ENCODE peak calls at places on chromosomes 11 and 22, in six cellular contexts. B, F, J, H, W and Y are unnamed samples.

GRCh38 chr11:32434387-32435151 is 770 bp downstream of the WT1 start:
- DNase-seq in B (no peak), F (no peak), H (no peak), J (no peak), W (no peak), Y (no peak)

GRCh38 chr11:35047179-35047578 is 91.8 kb upstream of the CD44 start:
- DNase-seq in J (no peak), F (no peak), H (no peak), B (no peak), W (peak), Y (no peak)

GRCh38 chr11:121687961-121688566 is 235.3 kb upstream of the SORL1-AS1 start:
- DNase-seq in W (no peak), F (no peak), J (peak), B (no peak), H (peak), Y (peak)

GRCh38 chr11:45806072-45806933 is 1.4 kb downstream of the SLC35C1 start:
- DNase-seq in F (no peak), B (no peak), J (no peak), W (no peak), H (no peak), Y (no peak)

GRCh38 chr11:118010738-118011461 is 24.7 kb downstream of the IL10RA start:
- DNase-seq in W (peak), H (no peak), F (no peak), J (no peak), B (peak), Y (no peak)

GRCh38 chr22:43829448-43829821 is 17.3 kb upstream of the EFCAB6 start:
- DNase-seq in F (no peak), J (no peak), H (peak), W (no peak), B (no peak), Y (no peak)

GRCh38 chr11:46381836-46382643 is 571 bp downstream of the MDK start:
- DNase-seq in B (no peak), F (no peak), J (no peak), H (no peak), W (no peak), Y (no peak)

GRCh38 chr11:8788616-8789015 is 106.0 kb downstream of the RPL27A start:
- DNase-seq in J (no peak), H (no peak), B (no peak), W (no peak), F (no peak), Y (no peak)

GRCh38 chr11:63023415-63023814 is 7.8 kb upstream of the SLC22A8 start:
- DNase-seq in J (no peak), W (no peak), B (no peak), F (no peak), H (no peak), Y (no peak)

GRCh38 chr22:47408409-47408808 is 646.0 kb downstream of the TBC1D22A start:
- DNase-seq in B (no peak), H (no peak), J (no peak), F (no peak), W (no peak), Y (no peak)

GRCh38 chr11:73236205-73236765 is 18.2 kb downstream of the P2RY2 start:
- DNase-seq in B (no peak), H (no peak), J (no peak), W (no peak), F (no peak), Y (no peak)

GRCh38 chr11:117834838-117835443 is 10.4 kb upstream of the FXYD2 start:
- DNase-seq in W (no peak), J (no peak), H (no peak), F (no peak), B (no peak), Y (no peak)

GRCh38 chr11:45669146-45669545 is 3.7 kb upstream of the CHST1 start:
- DNase-seq in B (no peak), H (peak), J (no peak), F (no peak), W (no peak), Y (no peak)

GRCh38 chr11:64803846-64804345 is 882 bp upstream of the MAP4K2 start:
- DNase-seq in H (no peak), J (no peak), F (no peak), B (no peak), W (no peak), Y (no peak)

GRCh38 chr11:64262271-64263002 is 11.1 kb downstream of the PLCB3 start:
- DNase-seq in B (no peak), H (no peak), J (no peak), W (no peak), F (no peak), Y (no peak)

GRCh38 chr22:27844656-27845602 is 43.4 kb upstream of the MN1 start:
- DNase-seq in F (no peak), J (no peak), W (no peak), H (no peak), B (no peak), Y (no peak)

GRCh38 chr11:62567018-62567633 is 6.6 kb downstream of the EEF1G start:
- DNase-seq in W (no peak), J (no peak), B (no peak), H (no peak), F (no peak), Y (no peak)

GRCh38 chr11:71498091-71498490 is 29.0 kb upstream of the KRTAP5-7 start:
- DNase-seq in J (no peak), F (no peak), B (no peak), H (no peak), W (no peak), Y (no peak)

GRCh38 chr11:121082219-121082618 is 18.8 kb upstream of the TECTA start:
- DNase-seq in W (no peak), B (no peak), F (no peak), J (no peak), H (no peak), Y (no peak)

GRCh38 chr22:23803001-23803819 is 16.4 kb downstream of the SMARCB1 start:
- DNase-seq in H (no peak), W (peak), F (no peak), J (no peak), B (no peak), Y (no peak)
- H3K4me3 ChIP-seq in H (no peak), W (peak), F (no peak), J (no peak), B (no peak), Y (no peak)

GRCh38 chr11:706439-706956 is 467 bp downstream of the EPS8L2 start:
- DNase-seq in H (peak), F (peak), W (no peak), B (no peak), J (peak), Y (no peak)
- TF ChIP-seq CTCF in H (no peak), F (no peak), W (no peak), B (no peak), J (no peak), Y (no peak)

GRCh38 chr11:69819109-69819490 is at the start of gene FGF3:
- DNase-seq in J (no peak), W (no peak), F (no peak), H (no peak), B (no peak), Y (no peak)
- H3K4me3 ChIP-seq in J (no peak), W (no peak), F (no peak), H (no peak), B (no peak), Y (no peak)

DNA sequence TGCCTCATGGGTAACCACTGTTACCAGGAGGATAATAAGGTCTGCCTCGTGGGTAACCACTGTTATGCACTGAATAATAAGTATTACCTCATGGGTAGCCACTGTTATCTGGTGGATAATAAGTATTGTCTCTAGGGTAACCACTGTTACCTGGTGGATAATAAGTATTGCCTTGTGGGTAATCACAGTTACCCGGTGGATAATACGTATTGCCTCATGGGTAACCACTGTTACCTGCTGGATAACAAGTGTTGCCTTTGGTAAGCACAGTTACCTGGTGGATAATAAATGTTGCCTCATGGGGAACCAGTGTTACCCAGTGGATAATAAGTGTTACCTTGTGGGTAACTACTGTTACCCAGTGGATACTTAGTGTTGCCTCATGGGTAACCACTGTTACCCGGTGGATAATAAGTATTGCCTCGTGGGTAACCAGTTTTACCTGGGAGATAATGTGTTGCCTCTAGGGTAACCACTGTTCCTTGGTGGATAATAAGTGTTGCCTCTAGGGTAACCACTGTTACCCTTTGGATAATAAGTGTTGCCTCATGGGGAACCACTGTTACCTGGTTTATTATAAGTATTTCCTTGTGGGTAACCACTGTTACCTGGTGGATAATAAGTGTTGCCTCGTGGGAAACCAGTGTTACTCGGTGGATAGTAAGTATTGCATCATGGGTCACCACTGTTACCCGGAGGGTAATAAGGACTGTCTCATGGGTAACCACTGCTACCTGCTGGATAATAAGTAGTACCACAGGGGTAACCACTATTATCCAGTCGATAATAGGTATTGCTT is 10.6 kb upstream of the NXPE4 start:
- DNase-seq in H (no peak), W (no peak), B (no peak), F (no peak), J (peak), Y (no peak)
- TF ChIP-seq CTCF in H (no peak), W (no peak), B (no peak), F (no peak), J (peak), Y (no peak)

DNA sequence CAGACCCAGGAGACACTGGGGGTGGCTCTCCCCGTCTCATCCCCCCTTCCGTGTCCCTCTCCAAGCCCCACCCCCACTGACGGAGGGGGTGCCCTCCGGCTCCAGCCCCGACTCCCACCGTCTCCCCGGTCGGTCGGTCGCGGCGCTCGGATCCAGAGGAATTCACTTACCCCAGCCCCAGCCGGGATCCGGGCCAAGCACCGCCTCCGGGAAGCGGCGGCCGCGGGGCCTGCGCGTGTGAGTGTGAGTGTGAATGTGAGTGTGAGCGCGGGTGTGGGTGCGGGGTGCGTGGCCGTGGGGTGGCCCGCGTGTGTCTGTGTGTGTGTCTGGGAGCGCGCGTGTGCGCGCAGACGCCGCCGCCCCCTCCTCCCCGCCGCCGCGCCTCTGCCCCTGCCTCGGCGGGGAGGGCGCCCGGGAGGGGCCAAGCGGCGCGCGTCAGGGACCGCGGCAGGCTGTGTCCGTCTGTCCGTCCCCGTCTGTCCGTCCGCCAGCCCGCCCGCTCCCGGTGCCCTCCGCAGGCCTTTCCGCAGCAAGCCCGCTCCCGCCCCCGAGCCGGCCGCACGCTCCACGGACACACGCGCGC is at the start of gene ELFN2:
- DNase-seq in H (peak), W (no peak), B (no peak), J (no peak), F (no peak), Y (no peak)
- H3K4me3 ChIP-seq in H (peak), W (no peak), B (peak), J (peak), F (peak), Y (peak)

GRCh38 chr11:78432956-78433355 is 15.3 kb upstream of the GAB2 start:
- DNase-seq in J (no peak), W (no peak), H (no peak), B (no peak), F (no peak), Y (no peak)

GRCh38 chr11:78428773-78429172 is 11.2 kb upstream of the GAB2 start:
- DNase-seq in B (no peak), H (no peak), F (no peak), J (no peak), W (no peak), Y (no peak)

GRCh38 chr11:78429209-78429608 is 11.6 kb upstream of the GAB2 start:
- DNase-seq in W (no peak), H (no peak), J (no peak), B (no peak), F (no peak), Y (no peak)

GRCh38 chr11:78429667-78430066 is 12.0 kb upstream of the GAB2 start:
- DNase-seq in H (no peak), J (no peak), W (no peak), B (no peak), F (no peak), Y (no peak)

DNA sequence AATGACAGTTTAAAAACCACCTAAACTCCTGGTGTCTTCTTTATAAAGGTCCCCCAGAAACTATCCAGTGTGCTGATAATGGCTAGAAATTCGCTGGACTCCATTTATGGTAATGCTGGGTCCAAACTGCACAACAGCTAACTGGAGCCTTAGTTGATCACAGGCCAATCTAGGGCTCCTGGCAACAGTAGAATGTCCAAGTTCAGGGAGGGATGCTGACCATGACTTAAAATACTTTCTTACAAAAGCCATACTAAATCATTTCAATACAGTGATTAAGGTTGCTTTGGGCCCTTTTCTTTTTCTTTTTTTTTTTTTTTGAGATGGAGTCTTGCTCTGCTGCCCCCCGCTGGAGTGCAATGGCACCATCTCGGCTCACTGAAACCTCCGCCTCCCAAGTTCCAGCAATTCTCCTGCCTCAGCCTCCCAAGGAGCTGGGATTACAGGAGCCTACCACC is 14.5 kb upstream of the GAB2 start:
- DNase-seq in H (no peak), B (no peak), F (no peak), J (peak), W (no peak), Y (no peak)
- TF ChIP-seq CTCF in H (peak), B (peak), F (peak), J (peak), W (peak), Y (peak)

GRCh38 chr11:114185436-114185835 is 110.8 kb upstream of the NNMT start:
- DNase-seq in F (no peak), B (no peak), W (no peak), H (no peak), J (no peak), Y (no peak)

GRCh38 chr11:114190630-114191029 is 105.6 kb upstream of the NNMT start:
- DNase-seq in J (no peak), B (no peak), W (no peak), F (no peak), H (no peak), Y (no peak)

GRCh38 chr11:114188851-114189570 is 107.2 kb upstream of the NNMT start:
- DNase-seq in W (no peak), H (no peak), J (no peak), F (no peak), B (no peak), Y (no peak)

GRCh38 chr11:114183041-114183511 is 113.1 kb upstream of the NNMT start:
- DNase-seq in B (no peak), F (no peak), H (no peak), W (peak), J (peak), Y (no peak)

GRCh38 chr11:114187173-114187572 is 109.0 kb upstream of the NNMT start:
- DNase-seq in F (no peak), B (no peak), J (no peak), H (no peak), W (peak), Y (no peak)
- H3K4me3 ChIP-seq in F (no peak), B (no peak), J (no peak), H (no peak), W (no peak), Y (no peak)

GRCh38 chr11:66311470-66311964 is 5.3 kb downstream of the CD248 start:
- DNase-seq in H (no peak), J (no peak), W (no peak), F (no peak), B (no peak), Y (no peak)
- TF ChIP-seq CTCF in H (peak), J (peak), W (no peak), F (peak), B (no peak), Y (peak)